ENCODE peak calls at places on chromosomes 11 and 22, in ten cellular contexts. C is T-helper 9 cell; I is NCI-H774; N is upper lobe of right lung; Y is hippocampal formation; T is T47D; Z is DMS153; U is HFF-Myc; O is stimulated activated CD8-positive, alpha-beta memory T cell treated with anti-CD3 and anti-CD28 coated beads, Interleukin-15, amount 100 ng/mL, for 1 hour; M is NCI-H1417. V is an unnamed sample.

GRCh38 chr11:8908099-8908498 is 2.9 kb upstream of the AKIP1 start:
- DNase-seq in M (no peak), N (no peak), T (no peak), Z (no peak), O (no peak), Y (no peak), U (no peak), C (no peak), I (no peak), V (no peak)

GRCh38 chr22:42862045-42862734 is 5.1 kb upstream of the ARFGAP3 start:
- DNase-seq in M (no peak), C (no peak), U (no peak), O (no peak), T (no peak), Y (no peak), I (no peak), N (no peak), Z (no peak), V (no peak)

GRCh38 chr22:30424471-30425326 is 869 bp upstream of the MTFP1 start:
- DNase-seq in U (no peak), Z (peak; percentile 36), I (peak; percentile 1), O (no peak), M (peak; percentile 30), T (no peak), N (no peak), Y (no peak), C (no peak), V (no peak)

GRCh38 chr11:129331217-129331616 is 44.4 kb upstream of the BARX2 start:
- DNase-seq in Z (no peak), C (no peak), I (no peak), U (no peak), T (no peak), O (no peak), Y (no peak), N (no peak), M (no peak), V (no peak)

GRCh38 chr11:108838804-108839128 is 173.9 kb downstream of the DDX10 start:
- DNase-seq in M (no peak), N (no peak), I (no peak), Z (no peak), Y (no peak), T (no peak), O (no peak), U (no peak), C (no peak), V (no peak)

GRCh38 chr22:22928666-22929380 is 41.2 kb downstream of the IGLL5 start:
- DNase-seq in M (no peak), T (no peak), U (no peak), I (no peak), O (no peak), N (no peak), C (peak; percentile 12), Y (no peak), Z (no peak), V (no peak)

GRCh38 chr11:6475936-6476335 is 2.2 kb upstream of the TRIM3 start:
- DNase-seq in Z (peak; percentile 71), M (no peak), N (no peak), Y (no peak), I (peak; percentile 71), U (no peak), T (peak; percentile 33), C (no peak), O (no peak), V (no peak)

GRCh38 chr22:16810188-16810802 is 14.9 kb downstream of the XKR3 start:
- DNase-seq in C (no peak), O (no peak), M (no peak), N (no peak), T (no peak), Z (no peak), I (no peak), U (no peak), Y (no peak), V (no peak)

GRCh38 chr11:69874178-69874983 is 55.2 kb upstream of the FGF3 start:
- DNase-seq in O (no peak), U (no peak), Y (no peak), Z (no peak), M (no peak), N (peak; percentile 59), C (no peak), I (no peak), T (no peak), V (peak; percentile 36)

GRCh38 chr11:70072471-70073187 is 5.5 kb upstream of the ANO1 start:
- DNase-seq in O (no peak), Y (no peak), T (no peak), N (peak; percentile 39), I (no peak), C (no peak), Z (no peak), U (no peak), M (no peak), V (no peak)

GRCh38 chr11:35682230-35683195 is 19.9 kb downstream of the TRIM44 start:
- DNase-seq in M (peak; percentile 77), O (no peak), I (peak; percentile 88), U (no peak), N (no peak), Y (no peak), C (no peak), Z (peak; percentile 91), T (no peak), V (no peak)

V was measured in cardiac septum.